ENCODE peak calls at places on chromosomes 11 and 22, in six cellular contexts. F, O, R, Z, D and L are unnamed samples.

GRCh38 chr11:65853249-65853979 is 4.6 kb downstream of the CFL1 start:
- DNase-seq in R (no peak), F (no peak), O (no peak), D (no peak), Z (no peak), L (no peak)

GRCh38 chr11:4375431-4376113 is 7.4 kb upstream of the OR52B4 start:
- DNase-seq in R (no peak), F (no peak), D (no peak), O (no peak), Z (no peak), L (no peak)

GRCh38 chr22:25364281-25364680 is 144.8 kb downstream of the CRYBB2 start:
- DNase-seq in R (no peak), D (no peak), F (no peak), O (no peak), Z (no peak), L (no peak)

GRCh38 chr11:76577921-76578654 is 92.5 kb downstream of the LRRC32 start:
- DNase-seq in R (no peak), Z (no peak), O (no peak), D (no peak), F (no peak), L (peak; percentile 58)

GRCh38 chr11:93209476-93209875 is 11.7 kb upstream of the SLC36A4 start:
- DNase-seq in R (no peak), O (no peak), Z (no peak), F (no peak), D (no peak), L (peak; percentile 30)

GRCh38 chr11:2258501-2259465 is 11.6 kb downstream of the ASCL2 start:
- DNase-seq in O (no peak), F (no peak), D (no peak), R (no peak), Z (no peak), L (no peak)

GRCh38 chr11:75563978-75564552 is 2.0 kb downstream of the SERPINH1 start:
- DNase-seq in R (peak; percentile 82), F (peak; percentile 77), D (no peak), O (peak; percentile 84), Z (no peak), L (peak; percentile 92)

GRCh38 chr22:43479962-43480361 is 68.1 kb downstream of the MPPED1 start:
- DNase-seq in Z (no peak), O (no peak), F (no peak), R (no peak), D (no peak), L (no peak)

GRCh38 chr22:27857441-27857840 is 55.9 kb upstream of the MN1 start:
- DNase-seq in F (no peak), D (no peak), Z (peak; percentile 59), O (no peak), R (no peak), L (no peak)

GRCh38 chr11:72842126-72842525 is 27.9 kb downstream of the ATG16L2 start:
- DNase-seq in D (no peak), Z (no peak), R (no peak), O (no peak), F (no peak), L (peak; percentile 52)

GRCh38 chr11:88059326-88059725 is 115.9 kb downstream of the RAB38 start:
- DNase-seq in F (no peak), D (no peak), R (no peak), O (peak; percentile 30), Z (no peak), L (no peak)

GRCh38 chr11:6297831-6298230 is 22.5 kb downstream of the CAVIN3 start:
- DNase-seq in F (no peak), Z (no peak), D (no peak), O (no peak), R (no peak), L (peak; percentile 20)

GRCh38 chr11:6300325-6300724 is 20.0 kb downstream of the CAVIN3 start:
- DNase-seq in Z (no peak), F (no peak), D (no peak), R (no peak), O (no peak), L (peak; percentile 25)

GRCh38 chr11:6301096-6301495 is 19.2 kb downstream of the CAVIN3 start:
- DNase-seq in D (no peak), O (no peak), F (no peak), Z (no peak), R (no peak), L (no peak)

GRCh38 chr11:6303657-6304056 is 16.6 kb downstream of the CAVIN3 start:
- DNase-seq in R (no peak), D (no peak), F (no peak), O (no peak), Z (no peak), L (no peak)

DNA sequence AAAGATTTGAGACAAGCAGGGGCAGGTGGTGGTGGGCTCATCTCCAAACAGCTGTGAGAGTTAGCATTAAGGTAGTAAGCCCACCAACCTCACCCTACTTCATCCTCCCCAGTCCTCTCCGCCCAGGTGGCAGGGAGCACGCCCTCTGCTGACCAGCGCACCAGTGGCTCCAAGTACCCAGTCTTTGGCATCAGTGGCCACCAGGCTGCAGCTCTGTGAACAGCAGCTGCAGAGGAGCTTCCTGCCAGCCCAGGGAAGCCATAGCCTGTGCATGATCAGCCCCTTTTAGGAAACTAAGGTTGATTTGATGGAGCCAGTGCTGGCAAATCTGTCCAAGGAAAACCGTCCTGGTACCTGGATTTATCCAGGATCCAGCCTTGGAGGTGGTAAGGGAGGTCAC is 21.7 kb downstream of the CAVIN3 start:
- DNase-seq in F (peak; percentile 36), O (peak; percentile 44), D (peak; percentile 37), R (no peak), Z (no peak), L (peak; percentile 52)
- TF ChIP-seq CTCF in F (peak; percentile 32), O (peak; percentile 76), D (peak; percentile 56), R (no peak), Z (peak; percentile 73), L (peak; percentile 83)

GRCh38 chr22:19714320-19715252 is at the start of gene SEPTIN5:
- DNase-seq in O (no peak), D (no peak), R (no peak), F (no peak), Z (no peak), L (no peak)

GRCh38 chr22:19716041-19716828 is 1.9 kb downstream of the SEPTIN5 start:
- DNase-seq in F (no peak), Z (no peak), O (no peak), R (no peak), D (no peak), L (no peak)

GRCh38 chr22:19716829-19717105 is 2.5 kb downstream of the SEPTIN5 start:
- DNase-seq in O (no peak), F (no peak), Z (no peak), D (no peak), R (no peak), L (no peak)

GRCh38 chr22:19713650-19714319 is 518 bp upstream of the SEPTIN5 start:
- DNase-seq in D (no peak), R (no peak), Z (no peak), F (no peak), O (no peak), L (no peak)

GRCh38 chr22:19715286-19715939 is 1.1 kb downstream of the SEPTIN5 start:
- DNase-seq in F (no peak), Z (no peak), R (no peak), O (no peak), D (no peak), L (no peak)
- H3K4me3 ChIP-seq in F (peak overlapping the region; percentile 68), Z (no peak overlapping the region), R (peak overlapping the region; percentile 69), O (peak overlapping the region; percentile 53), D (no peak overlapping the region), L (peak overlapping the region; percentile 57)

GRCh38 chr22:37344735-37345462 is 62.6 kb downstream of the CYTH4 start:
- DNase-seq in R (no peak), O (no peak), F (no peak), Z (no peak), D (no peak), L (no peak)

GRCh38 chr22:37351268-37351667 is 69.0 kb downstream of the CYTH4 start:
- DNase-seq in R (no peak), F (no peak), O (no peak), D (peak; percentile 49), Z (no peak), L (no peak)

GRCh38 chr22:37352481-37352880 is 70.2 kb downstream of the CYTH4 start:
- DNase-seq in F (no peak), O (no peak), D (no peak), R (no peak), Z (no peak), L (no peak)

GRCh38 chr22:37345863-37346514 is 63.7 kb downstream of the CYTH4 start:
- DNase-seq in D (no peak), O (peak; percentile 96), Z (peak; percentile 95), R (no peak), F (peak; percentile 20), L (peak; percentile 97)

GRCh38 chr22:37349043-37349814 is 66.9 kb downstream of the CYTH4 start:
- DNase-seq in R (no peak), F (no peak), O (no peak), D (no peak), Z (no peak), L (no peak)
- TF ChIP-seq CTCF in R (no peak), F (no peak), O (no peak), D (no peak), Z (no peak), L (no peak)

GRCh38 chr22:48883211-48883960 is 944.3 kb downstream of the BRD1 start:
- DNase-seq in F (no peak), R (no peak), D (no peak), Z (no peak), O (no peak), L (no peak)
- H3K4me3 ChIP-seq in F (no peak overlapping the region), R (no peak overlapping the region), D (no peak overlapping the region), Z (no peak overlapping the region), O (no peak overlapping the region), L (no peak overlapping the region)

GRCh38 chr11:31233425-31233824 is 136.1 kb downstream of the DCDC1 start:
- DNase-seq in D (no peak), Z (no peak), O (peak; percentile 11), R (no peak), F (no peak), L (no peak)

GRCh38 chr11:31237819-31238771 is 131.4 kb downstream of the DCDC1 start:
- DNase-seq in Z (no peak), D (no peak), R (no peak), F (no peak), O (peak; percentile 27), L (no peak)

GRCh38 chr11:31240340-31240904 is 129.1 kb downstream of the DCDC1 start:
- DNase-seq in O (peak; percentile 69), R (no peak), D (peak; percentile 46), Z (no peak), F (no peak), L (peak; percentile 43)

GRCh38 chr11:31236052-31236652 is 133.4 kb downstream of the DCDC1 start:
- DNase-seq in F (no peak), R (no peak), Z (no peak), D (no peak), O (peak; percentile 21), L (peak; percentile 2)
- TF ChIP-seq CTCF in F (peak; percentile 7), R (no peak), Z (peak; percentile 7), D (peak; percentile 68), O (peak; percentile 50), L (peak; percentile 16)